ENCODE peak calls at places on chromosomes 5 and 9, in four cellular contexts. One of them, this sample, is unnamed.

GRCh38 chr5:151585970-151586369 is 5.2 kb downstream of the FAT2 start:
- DNase-seq in anterior cingulate cortex: no peak
- DNase-seq in effector CD4-positive, alpha-beta T cell: no peak
- DNase-seq in stimulated activated CD4-positive, alpha-beta T cell treated with anti-CD3 and anti-CD28 coated beads, TNF-alpha, amount 100 ng/mL, for 24 hours: no peak
- DNase-seq in this sample: no peak

GRCh38 chr5:145587308-145588071 is 247.7 kb downstream of the PRELID2 start:
- DNase-seq in anterior cingulate cortex: no peak
- DNase-seq in effector CD4-positive, alpha-beta T cell: no peak
- DNase-seq in stimulated activated CD4-positive, alpha-beta T cell treated with anti-CD3 and anti-CD28 coated beads, TNF-alpha, amount 100 ng/mL, for 24 hours: no peak
- DNase-seq in this sample: peak

GRCh38 chr5:94693043-94693822 is 74.8 kb downstream of the SLF1 start:
- DNase-seq in anterior cingulate cortex: no peak
- DNase-seq in effector CD4-positive, alpha-beta T cell: no peak
- DNase-seq in stimulated activated CD4-positive, alpha-beta T cell treated with anti-CD3 and anti-CD28 coated beads, TNF-alpha, amount 100 ng/mL, for 24 hours: no peak
- DNase-seq in this sample: peak

GRCh38 chr9:70003786-70004185 is 39.9 kb upstream of the MAMDC2 start:
- DNase-seq in anterior cingulate cortex: no peak
- DNase-seq in effector CD4-positive, alpha-beta T cell: no peak
- DNase-seq in stimulated activated CD4-positive, alpha-beta T cell treated with anti-CD3 and anti-CD28 coated beads, TNF-alpha, amount 100 ng/mL, for 24 hours: no peak
- DNase-seq in this sample: no peak

GRCh38 chr9:136629879-136630661 is 32.6 kb upstream of the EGFL7 start:
- DNase-seq in anterior cingulate cortex: peak
- DNase-seq in effector CD4-positive, alpha-beta T cell: peak
- DNase-seq in stimulated activated CD4-positive, alpha-beta T cell treated with anti-CD3 and anti-CD28 coated beads, TNF-alpha, amount 100 ng/mL, for 24 hours: peak
- DNase-seq in this sample: no peak

GRCh38 chr5:134574521-134574920 is 49.1 kb downstream of the JADE2 start:
- DNase-seq in anterior cingulate cortex: no peak
- DNase-seq in effector CD4-positive, alpha-beta T cell: no peak
- DNase-seq in stimulated activated CD4-positive, alpha-beta T cell treated with anti-CD3 and anti-CD28 coated beads, TNF-alpha, amount 100 ng/mL, for 24 hours: no peak
- DNase-seq in this sample: no peak

GRCh38 chr5:53291528-53291927 is 182.0 kb upstream of the MOCS2 start:
- DNase-seq in anterior cingulate cortex: no peak
- DNase-seq in effector CD4-positive, alpha-beta T cell: no peak
- DNase-seq in stimulated activated CD4-positive, alpha-beta T cell treated with anti-CD3 and anti-CD28 coated beads, TNF-alpha, amount 100 ng/mL, for 24 hours: no peak
- DNase-seq in this sample: no peak

GRCh38 chr5:175664723-175665122 is 6.9 kb downstream of the HRH2 start:
- DNase-seq in anterior cingulate cortex: no peak
- DNase-seq in effector CD4-positive, alpha-beta T cell: no peak
- DNase-seq in stimulated activated CD4-positive, alpha-beta T cell treated with anti-CD3 and anti-CD28 coated beads, TNF-alpha, amount 100 ng/mL, for 24 hours: no peak
- DNase-seq in this sample: no peak

GRCh38 chr5:602466-603035 is 9.6 kb upstream of the CEP72 start:
- DNase-seq in anterior cingulate cortex: no peak
- DNase-seq in effector CD4-positive, alpha-beta T cell: no peak
- DNase-seq in stimulated activated CD4-positive, alpha-beta T cell treated with anti-CD3 and anti-CD28 coated beads, TNF-alpha, amount 100 ng/mL, for 24 hours: no peak
- DNase-seq in this sample: no peak

GRCh38 chr9:1050125-1050895 is at the start of gene DMRT2:
- DNase-seq in anterior cingulate cortex: peak
- DNase-seq in effector CD4-positive, alpha-beta T cell: no peak
- DNase-seq in stimulated activated CD4-positive, alpha-beta T cell treated with anti-CD3 and anti-CD28 coated beads, TNF-alpha, amount 100 ng/mL, for 24 hours: no peak
- DNase-seq in this sample: no peak

GRCh38 chr5:134226441-134227192 is 744 bp upstream of the PPP2CA start:
- DNase-seq in anterior cingulate cortex: peak
- DNase-seq in effector CD4-positive, alpha-beta T cell: peak
- DNase-seq in stimulated activated CD4-positive, alpha-beta T cell treated with anti-CD3 and anti-CD28 coated beads, TNF-alpha, amount 100 ng/mL, for 24 hours: no peak
- DNase-seq in this sample: no peak

GRCh38 chr5:170818222-170818621 is 34.7 kb downstream of the GABRP start:
- DNase-seq in anterior cingulate cortex: no peak
- DNase-seq in effector CD4-positive, alpha-beta T cell: no peak
- DNase-seq in stimulated activated CD4-positive, alpha-beta T cell treated with anti-CD3 and anti-CD28 coated beads, TNF-alpha, amount 100 ng/mL, for 24 hours: no peak
- DNase-seq in this sample: no peak

GRCh38 chr5:100446879-100447278 is 88.3 kb upstream of the FAM174A start:
- DNase-seq in anterior cingulate cortex: no peak
- DNase-seq in effector CD4-positive, alpha-beta T cell: no peak
- DNase-seq in stimulated activated CD4-positive, alpha-beta T cell treated with anti-CD3 and anti-CD28 coated beads, TNF-alpha, amount 100 ng/mL, for 24 hours: no peak
- DNase-seq in this sample: no peak

GRCh38 chr5:113378960-113379541 is 55.7 kb downstream of the TSSK1B start:
- DNase-seq in anterior cingulate cortex: peak
- DNase-seq in effector CD4-positive, alpha-beta T cell: peak
- DNase-seq in stimulated activated CD4-positive, alpha-beta T cell treated with anti-CD3 and anti-CD28 coated beads, TNF-alpha, amount 100 ng/mL, for 24 hours: peak
- DNase-seq in this sample: peak

GRCh38 chr5:179326176-179326997 is 18.9 kb downstream of the ADAMTS2 start:
- DNase-seq in anterior cingulate cortex: no peak
- DNase-seq in effector CD4-positive, alpha-beta T cell: no peak
- DNase-seq in stimulated activated CD4-positive, alpha-beta T cell treated with anti-CD3 and anti-CD28 coated beads, TNF-alpha, amount 100 ng/mL, for 24 hours: no peak
- DNase-seq in this sample: no peak

GRCh38 chr5:141864371-141865370 is 13.5 kb downstream of the PCDH1 start:
- DNase-seq in anterior cingulate cortex: no peak
- DNase-seq in effector CD4-positive, alpha-beta T cell: no peak
- DNase-seq in stimulated activated CD4-positive, alpha-beta T cell treated with anti-CD3 and anti-CD28 coated beads, TNF-alpha, amount 100 ng/mL, for 24 hours: no peak
- DNase-seq in this sample: no peak

GRCh38 chr5:73119492-73120157 is 750 bp upstream of the TMEM171 start:
- DNase-seq in anterior cingulate cortex: no peak
- DNase-seq in effector CD4-positive, alpha-beta T cell: no peak
- DNase-seq in stimulated activated CD4-positive, alpha-beta T cell treated with anti-CD3 and anti-CD28 coated beads, TNF-alpha, amount 100 ng/mL, for 24 hours: no peak
- DNase-seq in this sample: no peak

GRCh38 chr9:70563437-70564204 is 149.2 kb upstream of the KLF9 start:
- DNase-seq in anterior cingulate cortex: no peak
- DNase-seq in effector CD4-positive, alpha-beta T cell: peak
- DNase-seq in stimulated activated CD4-positive, alpha-beta T cell treated with anti-CD3 and anti-CD28 coated beads, TNF-alpha, amount 100 ng/mL, for 24 hours: peak
- DNase-seq in this sample: no peak

GRCh38 chr5:152439791-152440190 is 34.7 kb upstream of the NMUR2 start:
- DNase-seq in anterior cingulate cortex: no peak
- DNase-seq in effector CD4-positive, alpha-beta T cell: no peak
- DNase-seq in stimulated activated CD4-positive, alpha-beta T cell treated with anti-CD3 and anti-CD28 coated beads, TNF-alpha, amount 100 ng/mL, for 24 hours: no peak
- DNase-seq in this sample: no peak

GRCh38 chr9:124351672-124352468 is 63.4 kb downstream of the PSMB7 start:
- DNase-seq in anterior cingulate cortex: no peak
- DNase-seq in effector CD4-positive, alpha-beta T cell: no peak
- DNase-seq in stimulated activated CD4-positive, alpha-beta T cell treated with anti-CD3 and anti-CD28 coated beads, TNF-alpha, amount 100 ng/mL, for 24 hours: no peak
- DNase-seq in this sample: no peak

GRCh38 chr9:127058645-127059021 is 63.8 kb downstream of the ANGPTL2 start:
- DNase-seq in anterior cingulate cortex: no peak
- DNase-seq in effector CD4-positive, alpha-beta T cell: no peak
- DNase-seq in stimulated activated CD4-positive, alpha-beta T cell treated with anti-CD3 and anti-CD28 coated beads, TNF-alpha, amount 100 ng/mL, for 24 hours: no peak
- DNase-seq in this sample: no peak

GRCh38 chr9:72149231-72149975 is at the start of gene GDA:
- DNase-seq in anterior cingulate cortex: peak
- DNase-seq in effector CD4-positive, alpha-beta T cell: no peak
- DNase-seq in stimulated activated CD4-positive, alpha-beta T cell treated with anti-CD3 and anti-CD28 coated beads, TNF-alpha, amount 100 ng/mL, for 24 hours: no peak
- DNase-seq in this sample: no peak

GRCh38 chr9:17630531-17630949 is 51.7 kb downstream of the SH3GL2 start:
- DNase-seq in anterior cingulate cortex: no peak
- DNase-seq in effector CD4-positive, alpha-beta T cell: no peak
- DNase-seq in stimulated activated CD4-positive, alpha-beta T cell treated with anti-CD3 and anti-CD28 coated beads, TNF-alpha, amount 100 ng/mL, for 24 hours: no peak
- DNase-seq in this sample: no peak

This sample was measured in SW 1271.